ENCODE peak calls at places on chromosomes 16 and 17, in five cellular contexts. Q, N, O, X and S are unnamed samples.

GRCh38 chr16:87956169-87956770 is 5.0 kb downstream of the BANP start:
- DNase-seq in Q (no peak), N (no peak), O (no peak), X (peak), S (no peak)

GRCh38 chr16:88321635-88322499 is 60.9 kb upstream of the ZNF469 start:
- DNase-seq in Q (no peak), N (no peak), O (no peak), X (no peak), S (no peak)

GRCh38 chr17:68328676-68329075 is 37.4 kb downstream of the ARSG start:
- DNase-seq in Q (no peak), N (no peak), O (no peak), X (no peak), S (no peak)

GRCh38 chr16:47037396-47037745 is 63.9 kb upstream of the DNAJA2 start:
- DNase-seq in Q (no peak), N (no peak), O (no peak), X (peak), S (no peak)

GRCh38 chr17:38693700-38694329 is 11.3 kb upstream of the MLLT6 start:
- DNase-seq in Q (no peak), N (peak), O (no peak), X (no peak), S (peak)

GRCh38 chr16:79597775-79598174 is 2.8 kb downstream of the MAF start:
- DNase-seq in Q (no peak), N (no peak), O (no peak), X (no peak), S (no peak)

GRCh38 chr16:24652209-24652712 is 77.2 kb upstream of the TNRC6A start:
- DNase-seq in Q (no peak), N (no peak), O (no peak), X (no peak), S (no peak)

GRCh38 chr17:4566785-4567184 is 6.4 kb upstream of the GGT6 start:
- DNase-seq in Q (peak), N (peak), O (peak), X (no peak), S (peak)

GRCh38 chr17:66467766-66468165 is 165.4 kb downstream of the PRKCA start:
- DNase-seq in Q (no peak), N (no peak), O (no peak), X (no peak), S (no peak)

GRCh38 chr16:4375717-4376116 is 4.1 kb downstream of the VASN start:
- DNase-seq in Q (no peak), N (no peak), O (no peak), X (no peak), S (no peak)

GRCh38 chr16:74565378-74565777 is 41.5 kb downstream of the GLG1 start:
- DNase-seq in Q (no peak), N (no peak), O (no peak), X (no peak), S (no peak)